ENCODE peak calls at places on chromosomes 13 and 19, in four cellular contexts. Z is IMR-90; T is GM23338; C is activated naive CD8-positive, alpha-beta T cell treated with anti-CD3 and anti-CD28 coated beads, Interleukin-2, amount 50 U/mL, for 24 hours. D is an unnamed sample.

GRCh38 chr13:20672772-20673171 is 30.7 kb upstream of the IL17D start:
- DNase-seq in T (no peak), Z (peak), C (no peak), D (no peak)

GRCh38 chr13:71866173-71867091 is 572 bp downstream of the DACH1 start:
- DNase-seq in Z (no peak), C (peak), T (peak), D (peak)

GRCh38 chr13:86932935-86933334 is 738.2 kb upstream of the SLITRK5 start:
- DNase-seq in T (peak), Z (peak), C (no peak), D (no peak)

GRCh38 chr13:34750078-34750703 is 191.9 kb upstream of the NBEA start:
- DNase-seq in T (peak), Z (no peak), C (no peak), D (no peak)

GRCh38 chr19:55113570-55114039 is 3.8 kb downstream of the PPP1R12C start:
- DNase-seq in T (peak), C (no peak), Z (peak), D (no peak)

GRCh38 chr13:111122056-111122455 is 6.9 kb downstream of the ARHGEF7 start:
- DNase-seq in C (no peak), Z (peak), T (peak), D (no peak)

GRCh38 chr13:36030670-36031331 is 100.4 kb downstream of the DCLK1 start:
- DNase-seq in Z (peak), T (peak), C (no peak), D (no peak)

GRCh38 chr19:55602104-55603001 is 2.3 kb downstream of the ZNF524 start:
- DNase-seq in Z (no peak), C (no peak), T (no peak), D (no peak)

GRCh38 chr13:44300895-44301638 is 72.6 kb upstream of the SERP2 start:
- DNase-seq in Z (peak), C (no peak), T (no peak), D (no peak)

GRCh38 chr13:113724780-113725315 is 34.2 kb upstream of the TMEM255B start:
- DNase-seq in C (peak), Z (peak), T (peak), D (peak)

GRCh38 chr13:113802090-113802531 is 43.1 kb downstream of the TMEM255B start:
- DNase-seq in T (peak), Z (peak), C (no peak), D (peak)

GRCh38 chr13:28320884-28321574 is 173.9 kb downstream of the FLT1 start:
- DNase-seq in Z (peak), T (no peak), C (no peak), D (no peak)

GRCh38 chr13:41942462-41943094 is 18.3 kb downstream of the VWA8 start:
- DNase-seq in T (peak), Z (peak), C (no peak), D (peak)

GRCh38 chr13:106680796-106681482 is 113.0 kb upstream of the ARGLU1 start:
- DNase-seq in T (peak), C (no peak), Z (no peak), D (no peak)

GRCh38 chr19:2080336-2080988 is 15.7 kb downstream of the MOB3A start:
- DNase-seq in Z (no peak), C (no peak), T (no peak), D (no peak)

GRCh38 chr13:86684402-86684801 is 885.2 kb upstream of the SLITRK6 start:
- DNase-seq in C (no peak), T (no peak), Z (no peak), D (peak)

GRCh38 chr19:944171-944567 is 18.3 kb downstream of the ARID3A start:
- DNase-seq in Z (no peak), C (no peak), T (no peak), D (no peak)

GRCh38 chr19:50287331-50287730 is 41.8 kb downstream of the KCNC3 start:
- DNase-seq in C (no peak), T (no peak), Z (no peak), D (no peak)

GRCh38 chr13:80084086-80084676 is 256.7 kb downstream of the SPRY2 start:
- DNase-seq in T (peak), C (no peak), Z (peak), D (no peak)

GRCh38 chr13:107650081-107650701 is 565.1 kb downstream of the LIG4 start:
- DNase-seq in C (peak), Z (peak), T (peak), D (peak)

GRCh38 chr13:94683426-94683825 is 28.9 kb downstream of the SOX21 start:
- DNase-seq in T (peak), C (no peak), Z (no peak), D (no peak)

GRCh38 chr13:89969996-89970709 is 1377.3 kb upstream of the MIR17HG start:
- DNase-seq in T (no peak), Z (no peak), C (no peak), D (no peak)

GRCh38 chr19:15195987-15196682 is 4.7 kb downstream of the NOTCH3 start:
- DNase-seq in Z (no peak), C (peak), T (peak), D (no peak)

GRCh38 chr13:104532131-104532530 is 1465.9 kb upstream of the SLC10A2 start:
- DNase-seq in Z (no peak), T (no peak), C (no peak), D (no peak)

GRCh38 chr19:13164370-13165090 is 14.3 kb downstream of the IER2 start:
- DNase-seq in C (peak), T (peak), Z (peak), D (peak)